ENCODE peak calls at places on chromosomes 12 and 14, in four cellular contexts. One of them, this sample, is unnamed.

GRCh38 chr14:55976619-55977018 is 141.6 kb upstream of the PELI2 start:
- DNase-seq in neural progenitor cell: no peak
- DNase-seq in A549: no peak
- DNase-seq in lower lobe of right lung: no peak
- DNase-seq in this sample: no peak

GRCh38 chr14:106051790-106052189 is 525.4 kb downstream of the TMEM121 start:
- DNase-seq in A549: no peak
- DNase-seq in neural progenitor cell: no peak
- DNase-seq in lower lobe of right lung: no peak
- DNase-seq in this sample: no peak

GRCh38 chr12:57511588-57512325 is 8.6 kb downstream of the DDIT3 start:
- DNase-seq in A549: no peak
- DNase-seq in lower lobe of right lung: no peak
- DNase-seq in neural progenitor cell: no peak
- DNase-seq in this sample: no peak

GRCh38 chr12:48349471-48349870 is 1.2 kb downstream of the ZNF641 start:
- DNase-seq in neural progenitor cell: no peak
- DNase-seq in lower lobe of right lung: no peak
- DNase-seq in A549: no peak
- DNase-seq in this sample: no peak

GRCh38 chr12:56020437-56021189 is at the start of gene IKZF4:
- DNase-seq in lower lobe of right lung: peak; percentile 67
- DNase-seq in neural progenitor cell: peak; percentile 80
- DNase-seq in A549: no peak
- DNase-seq in this sample: no peak

GRCh38 chr12:53984901-53985357 is at the start of gene HOXC10:
- DNase-seq in lower lobe of right lung: peak; percentile 70
- DNase-seq in A549: peak; percentile 97
- DNase-seq in neural progenitor cell: peak; percentile 73
- DNase-seq in this sample: peak; percentile 94

GRCh38 chr14:53306267-53306721 is 153.2 kb upstream of the DDHD1 start:
- DNase-seq in A549: peak; percentile 47
- DNase-seq in lower lobe of right lung: no peak
- DNase-seq in neural progenitor cell: peak; percentile 71
- DNase-seq in this sample: no peak

GRCh38 chr14:94558842-94559241 is 2.4 kb upstream of the SERPINA4 start:
- DNase-seq in neural progenitor cell: no peak
- DNase-seq in lower lobe of right lung: no peak
- DNase-seq in A549: no peak
- DNase-seq in this sample: no peak

GRCh38 chr14:31059152-31059924 is 33.2 kb upstream of the STRN3 start:
- DNase-seq in neural progenitor cell: peak; percentile 37
- DNase-seq in A549: peak; percentile 15
- DNase-seq in lower lobe of right lung: no peak
- DNase-seq in this sample: no peak

GRCh38 chr14:91843437-91843836 is 23.9 kb downstream of the TC2N start:
- DNase-seq in neural progenitor cell: no peak
- DNase-seq in lower lobe of right lung: no peak
- DNase-seq in A549: no peak
- DNase-seq in this sample: no peak

GRCh38 chr14:65637780-65638179 is 225.2 kb downstream of the FUT8 start:
- DNase-seq in neural progenitor cell: no peak
- DNase-seq in lower lobe of right lung: no peak
- DNase-seq in A549: no peak
- DNase-seq in this sample: no peak

GRCh38 chr12:111685322-111685810 is 390 bp downstream of the BRAP start:
- DNase-seq in A549: peak; percentile 19
- DNase-seq in lower lobe of right lung: peak; percentile 46
- DNase-seq in neural progenitor cell: no peak
- DNase-seq in this sample: no peak

GRCh38 chr12:2266666-2267623 is 214.2 kb downstream of the CACNA1C start:
- DNase-seq in lower lobe of right lung: no peak
- DNase-seq in neural progenitor cell: no peak
- DNase-seq in A549: no peak
- DNase-seq in this sample: no peak

GRCh38 chr12:59383426-59383822 is 212.4 kb upstream of the SLC16A7 start:
- DNase-seq in neural progenitor cell: no peak
- DNase-seq in lower lobe of right lung: no peak
- DNase-seq in A549: no peak
- DNase-seq in this sample: no peak

GRCh38 chr14:75711134-75711795 is 50.2 kb downstream of the TTLL5 start:
- DNase-seq in A549: peak; percentile 51
- DNase-seq in lower lobe of right lung: no peak
- DNase-seq in neural progenitor cell: peak; percentile 59
- DNase-seq in this sample: no peak

GRCh38 chr14:79551591-79551990 is 659.7 kb downstream of the DIO2 start:
- DNase-seq in A549: no peak
- DNase-seq in lower lobe of right lung: no peak
- DNase-seq in neural progenitor cell: no peak
- DNase-seq in this sample: no peak

GRCh38 chr14:21069388-21070082 is 569 bp upstream of the ARHGEF40 start:
- DNase-seq in A549: no peak
- DNase-seq in neural progenitor cell: peak; percentile 84
- DNase-seq in lower lobe of right lung: no peak
- DNase-seq in this sample: no peak

GRCh38 chr14:56119221-56119967 is 1.2 kb downstream of the PELI2 start:
- DNase-seq in neural progenitor cell: peak; percentile 71
- DNase-seq in A549: peak; percentile 16
- DNase-seq in lower lobe of right lung: peak; percentile 73
- DNase-seq in this sample: no peak

GRCh38 chr14:79196216-79196615 is 1015.1 kb downstream of the DIO2 start:
- DNase-seq in neural progenitor cell: no peak
- DNase-seq in A549: no peak
- DNase-seq in lower lobe of right lung: no peak
- DNase-seq in this sample: no peak

GRCh38 chr12:5476356-5476755 is 44.4 kb downstream of the NTF3 start:
- DNase-seq in neural progenitor cell: no peak
- DNase-seq in A549: no peak
- DNase-seq in lower lobe of right lung: no peak
- DNase-seq in this sample: no peak

GRCh38 chr14:23095196-23096108 is at the start of gene C14orf119:
- DNase-seq in lower lobe of right lung: peak; percentile 99
- DNase-seq in A549: peak; percentile 98
- DNase-seq in neural progenitor cell: peak; percentile 100
- DNase-seq in this sample: peak; percentile 100

GRCh38 chr12:120103044-120103338 is 13.6 kb downstream of the RAB35 start:
- DNase-seq in neural progenitor cell: no peak
- DNase-seq in lower lobe of right lung: no peak
- DNase-seq in A549: no peak
- DNase-seq in this sample: no peak

GRCh38 chr14:22471545-22472121 is 117.4 kb downstream of the DAD1 start:
- DNase-seq in A549: peak; percentile 46
- DNase-seq in neural progenitor cell: peak; percentile 69
- DNase-seq in lower lobe of right lung: peak; percentile 73
- DNase-seq in this sample: no peak

GRCh38 chr12:6062427-6063378 is 61.8 kb downstream of the VWF start:
- DNase-seq in lower lobe of right lung: peak; percentile 63
- DNase-seq in neural progenitor cell: peak; percentile 69
- DNase-seq in A549: peak; percentile 59
- DNase-seq in this sample: no peak

GRCh38 chr12:51160814-51161459 is 12.0 kb downstream of the TFCP2 start:
- DNase-seq in neural progenitor cell: no peak
- DNase-seq in A549: peak; percentile 17
- DNase-seq in lower lobe of right lung: no peak
- DNase-seq in this sample: no peak

GRCh38 chr14:105999361-106000028 is 473.1 kb downstream of the TMEM121 start:
- DNase-seq in neural progenitor cell: peak; percentile 10
- DNase-seq in A549: peak; percentile 84
- DNase-seq in lower lobe of right lung: peak; percentile 80
- DNase-seq in this sample: peak; percentile 79

GRCh38 chr12:123444396-123445026 is 8.0 kb upstream of the RILPL2 start:
- DNase-seq in neural progenitor cell: no peak
- DNase-seq in A549: peak; percentile 50
- DNase-seq in lower lobe of right lung: no peak
- DNase-seq in this sample: no peak

GRCh38 chr12:131896811-131897270 is 2.4 kb downstream of the ULK1 start:
- DNase-seq in lower lobe of right lung: no peak
- DNase-seq in neural progenitor cell: no peak
- DNase-seq in A549: no peak
- DNase-seq in this sample: no peak

GRCh38 chr12:25459541-25459951 is 93.5 kb downstream of the LMNTD1 start:
- DNase-seq in lower lobe of right lung: no peak
- DNase-seq in neural progenitor cell: no peak
- DNase-seq in A549: no peak
- DNase-seq in this sample: peak; percentile 64

GRCh38 chr14:62077676-62078261 is 315.5 kb downstream of the SNAPC1 start:
- DNase-seq in A549: no peak
- DNase-seq in neural progenitor cell: no peak
- DNase-seq in lower lobe of right lung: no peak
- DNase-seq in this sample: no peak

GRCh38 chr12:19150273-19150895 is 20.9 kb downstream of the PLEKHA5 start:
- DNase-seq in lower lobe of right lung: no peak
- DNase-seq in A549: no peak
- DNase-seq in neural progenitor cell: no peak
- DNase-seq in this sample: no peak

GRCh38 chr12:118436002-118436724 is 59.8 kb downstream of the SUDS3 start:
- DNase-seq in neural progenitor cell: peak; percentile 71
- DNase-seq in lower lobe of right lung: no peak
- DNase-seq in A549: peak; percentile 27
- DNase-seq in this sample: no peak

GRCh38 chr12:119206348-119207075 is 27.8 kb downstream of the HSPB8 start:
- DNase-seq in lower lobe of right lung: no peak
- DNase-seq in A549: no peak
- DNase-seq in neural progenitor cell: peak; percentile 81
- DNase-seq in this sample: no peak

GRCh38 chr14:56422703-56423213 is 156.8 kb upstream of the TMEM260 start:
- DNase-seq in A549: peak; percentile 50
- DNase-seq in lower lobe of right lung: peak; percentile 49
- DNase-seq in neural progenitor cell: peak; percentile 56
- DNase-seq in this sample: no peak

GRCh38 chr14:58637040-58637390 is 747 bp upstream of the DACT1 start:
- DNase-seq in A549: peak; percentile 50
- DNase-seq in neural progenitor cell: peak; percentile 34
- DNase-seq in lower lobe of right lung: no peak
- DNase-seq in this sample: peak; percentile 93

GRCh38 chr12:96045566-96045965 is 10.2 kb upstream of the LTA4H start:
- DNase-seq in lower lobe of right lung: peak; percentile 71
- DNase-seq in A549: no peak
- DNase-seq in neural progenitor cell: no peak
- DNase-seq in this sample: no peak

DNA sequence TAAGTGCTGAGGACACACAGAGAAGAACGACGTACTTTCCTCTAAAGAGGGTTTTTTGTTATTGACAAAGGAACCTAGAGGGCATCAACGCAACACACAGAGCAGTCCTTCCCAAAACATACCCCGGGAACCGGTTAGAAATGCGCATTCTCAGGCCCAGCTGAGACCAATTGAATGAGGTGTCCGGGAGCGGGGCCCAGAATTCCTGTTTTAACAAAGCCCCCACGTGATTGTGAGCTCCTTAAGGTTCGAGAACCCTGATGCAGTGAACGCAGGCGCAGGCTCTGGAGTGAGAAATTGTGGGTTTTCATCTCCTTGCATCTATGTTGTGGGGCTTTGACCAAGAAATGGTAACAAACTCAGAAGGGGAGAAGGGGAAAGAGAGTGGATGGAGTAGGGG is 51.0 kb upstream of the TBX3 start:
- DNase-seq in neural progenitor cell: no peak
- DNase-seq in lower lobe of right lung: no peak
- DNase-seq in A549: no peak
- DNase-seq in this sample: no peak
- H3K4me1 ChIP-seq in neural progenitor cell: peaks cover 8% of the 10 kb centered on the region
- H3K4me1 ChIP-seq in lower lobe of right lung: peaks cover 4% of the 10 kb centered on the region
- H3K4me1 ChIP-seq in A549: peaks cover under 1% of the 10 kb centered on the region
- H3K4me1 ChIP-seq in this sample: peaks cover 6% of the 10 kb centered on the region

GRCh38 chr12:104466694-104467345 is 10.1 kb downstream of the CHST11 start:
- DNase-seq in lower lobe of right lung: no peak
- DNase-seq in A549: no peak
- DNase-seq in neural progenitor cell: no peak
- DNase-seq in this sample: no peak
- H3K4me1 ChIP-seq in lower lobe of right lung: peaks cover 61% of the 10 kb centered on the region
- H3K4me1 ChIP-seq in A549: peaks cover 14% of the 10 kb centered on the region
- H3K4me1 ChIP-seq in neural progenitor cell: no peaks in the 10 kb centered on the region
- H3K4me1 ChIP-seq in this sample: peaks cover 4% of the 10 kb centered on the region

GRCh38 chr14:50062438-50063039 is 53.8 kb downstream of the VCPKMT start:
- DNase-seq in neural progenitor cell: no peak
- DNase-seq in lower lobe of right lung: no peak
- DNase-seq in A549: peak; percentile 63
- DNase-seq in this sample: no peak

GRCh38 chr14:50061664-50062437 is 54.5 kb downstream of the VCPKMT start:
- DNase-seq in neural progenitor cell: no peak
- DNase-seq in A549: no peak
- DNase-seq in lower lobe of right lung: no peak
- DNase-seq in this sample: no peak

GRCh38 chr14:50063876-50064420 is 52.4 kb downstream of the VCPKMT start:
- DNase-seq in neural progenitor cell: no peak
- DNase-seq in A549: no peak
- DNase-seq in lower lobe of right lung: no peak
- DNase-seq in this sample: no peak

GRCh38 chr14:50059773-50060629 is 56.4 kb downstream of the VCPKMT start:
- DNase-seq in lower lobe of right lung: no peak
- DNase-seq in neural progenitor cell: no peak
- DNase-seq in A549: no peak
- DNase-seq in this sample: no peak

GRCh38 chr14:50060871-50061663 is 55.3 kb downstream of the VCPKMT start:
- DNase-seq in lower lobe of right lung: no peak
- DNase-seq in neural progenitor cell: no peak
- DNase-seq in A549: peak; percentile 86
- DNase-seq in this sample: no peak
- H3K4me1 ChIP-seq in lower lobe of right lung: peaks cover 47% of the 10 kb centered on the region
- H3K4me1 ChIP-seq in neural progenitor cell: peaks cover 15% of the 10 kb centered on the region
- H3K4me1 ChIP-seq in A549: peaks cover 39% of the 10 kb centered on the region
- H3K4me1 ChIP-seq in this sample: peaks cover 28% of the 10 kb centered on the region

GRCh38 chr12:24226745-24227350 is 277.4 kb upstream of the SOX5 start:
- DNase-seq in A549: peak; percentile 22
- DNase-seq in neural progenitor cell: no peak
- DNase-seq in lower lobe of right lung: no peak
- DNase-seq in this sample: no peak
- H3K4me1 ChIP-seq in A549: no peaks in the 10 kb centered on the region
- H3K4me1 ChIP-seq in neural progenitor cell: peaks cover 60% of the 10 kb centered on the region
- H3K4me1 ChIP-seq in lower lobe of right lung: no peaks in the 10 kb centered on the region
- H3K4me1 ChIP-seq in this sample: peaks cover 5% of the 10 kb centered on the region

This sample was measured in esophagus muscularis mucosa.